ENCODE peak calls at places on chromosomes 6 and 20, in four cellular contexts. N, F, O and L are unnamed samples.

GRCh38 chr6:66065313-66065712 is 358.3 kb upstream of the EYS start:
- DNase-seq in N (no peak), F (no peak), O (no peak), L (no peak)

GRCh38 chr6:149210376-149210775 is 107.1 kb upstream of the TAB2 start:
- DNase-seq in F (no peak), O (no peak), N (no peak), L (no peak)

GRCh38 chr6:100322886-100323285 is 141.8 kb downstream of the SIM1 start:
- DNase-seq in N (no peak), O (no peak), F (no peak), L (no peak)

GRCh38 chr20:23225407-23226060 is 125.1 kb upstream of the NXT1 start:
- DNase-seq in O (no peak), F (no peak), N (no peak), L (no peak)

GRCh38 chr20:63025534-63026331 is 19.0 kb upstream of the BHLHE23 start:
- DNase-seq in N (no peak), O (peak; percentile 78), F (no peak), L (no peak)

GRCh38 chr20:23061713-23062561 is 12.5 kb upstream of the THBD start:
- DNase-seq in N (no peak), O (no peak), F (no peak), L (no peak)

GRCh38 chr6:134706153-134706552 is 243.7 kb downstream of the ALDH8A1 start:
- DNase-seq in N (no peak), F (no peak), O (no peak), L (no peak)

GRCh38 chr6:24910850-24911712 is 24.7 kb downstream of the RIPOR2 start:
- DNase-seq in N (no peak), O (peak; percentile 92), F (no peak), L (peak; percentile 27)

GRCh38 chr6:37433657-37434271 is 743 bp downstream of the CMTR1 start:
- DNase-seq in F (no peak), N (peak; percentile 42), O (no peak), L (no peak)

GRCh38 chr6:20868397-20869185 is 334.3 kb downstream of the CDKAL1 start:
- DNase-seq in F (no peak), N (no peak), O (no peak), L (no peak)

GRCh38 chr6:168385858-168386735 is 54.9 kb upstream of the SMOC2 start:
- DNase-seq in O (no peak), F (no peak), N (no peak), L (no peak)

GRCh38 chr6:150145830-150146229 is 3.0 kb downstream of the PPP1R14C start:
- DNase-seq in F (no peak), N (no peak), O (no peak), L (no peak)

GRCh38 chr6:24960991-24961475 is 25.3 kb upstream of the RIPOR2 start:
- DNase-seq in O (no peak), F (no peak), N (peak; percentile 41), L (no peak)

GRCh38 chr6:106913676-106914280 is 60.8 kb downstream of the CD24 start:
- DNase-seq in N (no peak), O (no peak), F (no peak), L (no peak)

GRCh38 chr6:158219229-158219628 is 51.1 kb downstream of the GTF2H5 start:
- DNase-seq in N (no peak), F (no peak), O (no peak), L (no peak)

GRCh38 chr6:11585426-11586016 is 48.0 kb downstream of the TMEM170B start:
- DNase-seq in O (no peak), F (no peak), N (peak; percentile 12), L (no peak)

GRCh38 chr20:58584051-58584824 is 66.8 kb upstream of the STX16 start:
- DNase-seq in N (no peak), F (no peak), O (no peak), L (no peak)

GRCh38 chr6:34459899-34460593 is 5.8 kb upstream of the PACSIN1 start:
- DNase-seq in F (no peak), O (no peak), N (peak; percentile 55), L (peak; percentile 6)

GRCh38 chr6:126976263-126976797 is 142.1 kb upstream of the RSPO3 start:
- DNase-seq in N (no peak), F (no peak), O (no peak), L (no peak)

GRCh38 chr6:87722831-87723726 is 21.0 kb upstream of the AKIRIN2 start:
- DNase-seq in N (no peak), F (peak; percentile 56), O (no peak), L (peak; percentile 67)

GRCh38 chr6:42131531-42131930 is 10.9 kb downstream of the C6orf132 start:
- DNase-seq in F (no peak), O (no peak), N (no peak), L (no peak)

GRCh38 chr6:166988674-166989201 is 10.5 kb upstream of the CEP43 start:
- DNase-seq in O (no peak), F (no peak), N (no peak), L (no peak)

GRCh38 chr6:25963426-25964123 is 973 bp downstream of the TRIM38 start:
- DNase-seq in N (no peak), F (no peak), O (no peak), L (no peak)

GRCh38 chr20:10924628-10925266 is 250.9 kb upstream of the JAG1 start:
- DNase-seq in F (no peak), O (no peak), N (no peak), L (no peak)

GRCh38 chr20:6818033-6818808 is 50.7 kb downstream of the BMP2 start:
- DNase-seq in N (no peak), O (no peak), F (no peak), L (no peak)

GRCh38 chr20:4951299-4951698 is 50.0 kb downstream of the SLC23A2 start:
- DNase-seq in O (no peak), N (no peak), F (no peak), L (peak; percentile 6)

GRCh38 chr6:166998256-166999144 is 697 bp upstream of the CEP43 start:
- DNase-seq in O (peak; percentile 86), N (peak; percentile 24), F (no peak), L (no peak)

GRCh38 chr20:62580052-62580451 is 62.3 kb upstream of the SLCO4A1 start:
- DNase-seq in O (no peak), F (no peak), N (no peak), L (no peak)

DNA sequence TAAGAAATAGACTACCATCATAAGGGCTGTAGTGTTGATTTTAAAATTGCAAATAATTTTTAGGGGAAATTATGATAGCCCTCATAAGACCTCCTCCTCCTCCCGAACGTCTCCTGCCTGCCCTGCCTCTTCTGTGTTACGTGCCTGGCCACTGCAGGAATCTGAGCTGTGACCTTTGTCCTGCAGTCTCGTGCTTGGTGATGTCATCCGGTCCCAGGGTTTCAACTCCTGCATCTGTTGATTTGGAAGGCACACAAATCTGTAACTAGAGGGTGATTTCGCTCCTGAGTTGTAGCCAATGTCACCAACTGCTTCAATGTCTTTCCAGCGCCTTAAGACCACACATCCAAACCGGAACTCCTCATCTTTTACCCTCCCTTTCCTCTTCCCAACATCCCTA is 163.2 kb downstream of the AIG1 start:
- DNase-seq in O (no peak), N (no peak), F (no peak), L (no peak)
- H3K27ac ChIP-seq in O (peak overlapping the region; percentile 75), N (no peak overlapping the region), F (no peak overlapping the region), L (no peak overlapping the region)

DNA sequence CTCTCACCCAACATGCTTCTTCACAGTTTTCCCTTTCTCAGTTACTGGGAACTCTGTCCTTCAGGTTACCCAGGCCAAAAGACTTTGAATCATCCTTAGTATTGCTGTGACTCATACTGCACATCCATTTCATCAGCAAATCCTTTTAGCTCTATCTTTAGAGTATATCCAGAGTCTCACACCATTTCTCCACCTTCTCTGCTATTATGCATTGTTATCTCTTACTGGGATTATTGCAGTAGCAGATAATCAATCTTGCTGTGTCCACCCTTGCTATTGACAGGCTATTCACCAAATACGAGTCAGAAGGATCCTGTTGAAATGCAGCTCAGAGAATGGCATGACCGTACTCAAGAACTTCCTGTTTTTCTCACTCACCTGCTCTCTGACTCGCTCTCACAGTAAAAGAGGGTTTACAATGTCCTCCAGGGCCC is 57.3 kb downstream of the BCKDHB start:
- DNase-seq in O (no peak), F (no peak), N (no peak), L (no peak)
- H3K27ac ChIP-seq in O (no peak overlapping the region), F (no peak overlapping the region), N (no peak overlapping the region), L (no peak overlapping the region)

DNA sequence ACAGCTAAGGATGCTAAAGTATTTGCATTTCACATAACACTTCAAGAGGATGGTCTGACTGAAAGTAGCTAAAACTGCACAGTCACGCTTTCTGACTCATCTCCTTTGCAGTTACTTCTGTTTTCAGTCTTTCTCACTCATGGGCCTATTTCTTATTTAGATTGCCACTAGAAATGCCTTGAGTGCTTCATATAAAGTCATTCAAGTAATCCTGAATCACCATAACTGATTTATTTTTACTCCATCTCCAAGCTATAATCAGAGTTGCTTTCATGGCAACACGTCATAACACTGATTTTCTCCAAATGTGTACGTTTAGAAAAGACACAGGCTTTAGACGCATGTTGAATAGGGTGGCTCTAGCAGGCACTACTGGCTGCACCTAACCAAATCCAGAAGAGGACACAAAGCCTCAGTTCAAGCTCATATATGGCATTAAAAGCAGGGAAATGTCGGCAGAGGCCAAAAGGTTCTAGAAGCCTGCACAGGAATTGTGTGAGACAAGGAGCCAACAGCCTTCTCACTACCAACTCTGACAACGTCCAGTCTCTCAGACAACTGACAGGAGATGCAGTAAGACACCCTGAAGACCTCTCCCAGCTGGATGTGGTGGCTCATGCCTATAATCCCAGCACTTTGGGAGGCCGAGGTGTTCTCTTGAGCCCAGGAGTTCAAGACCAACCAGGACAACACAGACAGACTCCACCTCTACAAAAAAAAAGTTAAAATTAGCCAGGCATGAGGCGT is 64.1 kb upstream of the BEND6 start:
- DNase-seq in N (no peak), O (no peak), F (no peak), L (no peak)
- H3K27ac ChIP-seq in N (no peak overlapping the region), O (no peak overlapping the region), F (no peak overlapping the region), L (no peak overlapping the region)

DNA sequence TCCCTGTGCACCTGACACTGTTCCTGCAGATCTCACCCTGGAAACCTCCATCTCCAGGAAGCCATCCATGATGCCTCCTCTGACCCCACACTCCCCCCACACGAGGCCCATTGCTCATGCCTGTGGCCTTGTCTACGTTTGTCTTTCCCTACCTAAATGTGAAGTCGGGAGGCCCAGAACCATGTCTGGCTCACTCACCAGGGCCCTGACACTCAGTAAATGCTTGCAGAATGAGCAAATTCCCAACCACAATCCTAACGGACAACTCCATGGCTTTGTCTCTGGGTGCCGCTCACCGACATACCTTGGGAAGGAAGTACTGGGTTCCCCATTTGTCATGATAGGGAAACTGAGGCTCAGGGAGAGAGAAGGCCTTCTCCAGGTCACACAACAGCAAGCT is 7.3 kb downstream of the PEDS1 start:
- DNase-seq in N (no peak), F (no peak), O (no peak), L (no peak)
- H3K27ac ChIP-seq in N (peak overlapping the region; percentile 78), F (peak overlapping the region; percentile 82), O (peak overlapping the region; percentile 93), L (peak overlapping the region; percentile 74)

DNA sequence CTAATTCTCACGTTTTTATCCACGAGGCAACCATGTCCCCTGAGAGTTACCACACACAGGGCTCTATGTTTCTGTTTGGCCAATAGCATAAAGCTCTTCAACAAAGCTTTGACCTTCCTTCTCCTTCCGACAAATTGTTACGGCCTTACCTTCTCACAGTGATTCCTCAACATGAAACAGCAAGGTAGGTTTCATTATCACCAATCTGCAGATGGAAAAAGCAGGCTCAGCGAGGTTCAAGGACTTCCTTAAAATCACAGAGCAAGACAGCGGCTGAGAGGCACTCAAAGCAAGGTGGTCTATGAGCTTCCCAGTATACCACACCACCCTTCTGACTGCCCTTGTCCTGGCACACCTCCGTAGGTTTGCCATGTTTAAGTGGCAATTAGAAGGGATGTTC is 360.0 kb downstream of the CD83 start:
- DNase-seq in F (no peak), N (no peak), O (no peak), L (no peak)
- H3K27ac ChIP-seq in F (no peak overlapping the region), N (no peak overlapping the region), O (peak overlapping the region; percentile 61), L (no peak overlapping the region)

GRCh38 chr20:36824142-36824940 is 50.8 kb upstream of the DSN1 start:
- DNase-seq in F (no peak), N (no peak), O (no peak), L (no peak)
- H3K27ac ChIP-seq in F (no peak overlapping the region), N (no peak overlapping the region), O (peak overlapping the region; percentile 65), L (peak overlapping the region; percentile 71)